ENCODE peak calls at places on chromosome 15, in seven cellular contexts. M is keratinocyte, H is OCI-LY7, B is mesenchymal stem cell, Y is K562, R is GM23248, C is IMR-90. W is an unnamed sample.

GRCh38 chr15:24857094-24857437 is 97.7 kb upstream of the SNRPN start:
- DNase-seq in B (peak), H (no peak), R (no peak), C (peak), Y (no peak), M (no peak), W (no peak)

GRCh38 chr15:100914876-100915275 is 4.3 kb upstream of the LRRK1 start:
- DNase-seq in B (no peak), Y (no peak), C (peak), R (peak), H (no peak), M (no peak), W (peak)

GRCh38 chr15:20355256-20355868 is 186.2 kb downstream of the GOLGA6L6 start:
- DNase-seq in R (no peak), M (no peak), Y (no peak), B (no peak), H (no peak), C (no peak), W (no peak)

GRCh38 chr15:101689901-101690300 is 34.4 kb downstream of the TARS3 start:
- DNase-seq in R (peak), M (no peak), Y (no peak), B (peak), H (no peak), C (peak), W (peak)

GRCh38 chr15:89307046-89307587 is 27.5 kb downstream of the POLG start:
- DNase-seq in H (no peak), C (peak), Y (no peak), R (peak), M (no peak), B (peak), W (peak)

GRCh38 chr15:22263738-22264137 is 183.4 kb downstream of the OR4M2 start:
- DNase-seq in H (no peak), Y (no peak), R (no peak), B (no peak), M (no peak), C (no peak), W (no peak)

GRCh38 chr15:75928680-75929608 is 25.3 kb downstream of the FBXO22 start:
- DNase-seq in C (peak), M (no peak), B (peak), H (peak), R (peak), Y (peak), W (peak)

GRCh38 chr15:50251638-50252182 is 13.8 kb downstream of the HDC start:
- DNase-seq in Y (no peak), H (no peak), R (no peak), B (no peak), M (no peak), C (no peak), W (no peak)

GRCh38 chr15:45903283-45903682 is 268.5 kb downstream of the SQOR start:
- DNase-seq in B (no peak), H (no peak), R (no peak), M (no peak), Y (no peak), C (no peak), W (no peak)

GRCh38 chr15:84151205-84151931 is 84.2 kb upstream of the GOLGA6L4 start:
- DNase-seq in M (no peak), Y (no peak), H (no peak), B (peak), R (no peak), C (no peak), W (peak)

GRCh38 chr15:31083394-31083790 is 18.1 kb downstream of the TRPM1 start:
- DNase-seq in M (no peak), C (no peak), Y (no peak), B (no peak), H (no peak), R (no peak), W (no peak)

GRCh38 chr15:84898761-84899160 is 14.3 kb downstream of the SLC28A1 start:
- DNase-seq in H (no peak), B (no peak), M (no peak), C (no peak), R (no peak), Y (no peak), W (no peak)

DNA sequence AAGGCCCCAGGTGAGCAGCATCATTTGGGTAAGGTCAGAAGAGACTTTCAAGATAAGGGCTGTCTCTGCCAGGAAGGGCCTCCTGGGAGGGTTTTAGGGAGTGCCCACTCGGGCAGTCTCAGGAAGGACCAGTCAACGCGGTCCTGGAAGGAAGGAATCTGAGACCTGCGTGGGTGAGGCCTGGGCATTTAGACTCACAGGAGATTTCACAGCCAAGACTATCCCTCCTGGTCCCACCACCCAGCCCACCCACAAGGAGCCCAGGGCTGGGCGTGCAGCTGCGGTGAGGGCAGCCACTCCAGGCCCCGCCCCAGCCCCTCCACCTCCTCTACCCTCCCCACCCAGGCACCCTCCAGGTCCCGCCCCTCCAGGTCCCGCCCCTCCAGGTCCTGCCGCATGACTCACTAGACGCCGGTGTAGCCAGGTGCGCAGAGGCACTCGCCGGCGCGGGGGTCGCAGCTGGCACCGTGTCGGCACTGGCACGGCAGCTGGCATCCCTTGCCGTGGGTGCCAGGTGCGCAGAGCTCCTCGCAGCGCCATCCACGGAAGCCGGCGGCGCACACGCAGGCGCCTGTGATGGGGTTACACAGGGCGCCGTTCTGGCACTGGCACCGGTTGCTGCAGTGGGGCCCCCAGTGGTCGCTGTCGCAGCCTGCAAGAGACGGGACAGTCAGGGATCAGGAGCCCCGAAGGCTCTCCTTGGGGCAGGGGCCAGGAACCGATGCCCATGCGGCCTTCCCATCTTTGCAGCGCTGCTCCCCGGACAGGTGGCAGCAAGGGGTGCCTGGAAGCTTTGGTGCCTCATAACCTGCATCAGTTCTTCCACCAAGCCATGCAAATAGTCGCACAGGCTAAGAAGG is 112.8 kb downstream of the RAB11A start:
- DNase-seq in R (no peak), Y (peak), B (no peak), H (peak), M (no peak), C (no peak), W (no peak)
- H2AFZ ChIP-seq in R (no peak), Y (no peak), B (no peak), H (peak), M (no peak), C (no peak), W (no peak)

GRCh38 chr15:58962662-58963565 is 24.5 kb upstream of the RNF111 start:
- DNase-seq in Y (no peak), R (peak), M (no peak), H (no peak), C (no peak), B (no peak), W (no peak)
- H2AFZ ChIP-seq in Y (no peak), R (peak), M (no peak), H (no peak), C (peak), B (no peak), W (no peak)

GRCh38 chr15:41564960-41565502 is 6.0 kb downstream of the TYRO3 start:
- DNase-seq in B (no peak), Y (no peak), R (no peak), H (no peak), M (no peak), C (no peak), W (no peak)
- H2AFZ ChIP-seq in B (no peak), Y (no peak), R (no peak), H (no peak), M (no peak), C (no peak), W (no peak)

GRCh38 chr15:47185222-47185800 is 532.0 kb upstream of the SEMA6D start:
- DNase-seq in B (peak), C (peak), M (no peak), R (no peak), Y (no peak), H (no peak), W (no peak)
- H2AFZ ChIP-seq in B (no peak), C (peak), M (no peak), R (peak), Y (no peak), H (no peak), W (no peak)

GRCh38 chr15:67564590-67565345 is 22.3 kb downstream of the MAP2K5 start:
- DNase-seq in C (peak), Y (no peak), M (no peak), R (no peak), H (no peak), B (no peak), W (no peak)
- H2AFZ ChIP-seq in C (no peak), Y (no peak), M (no peak), R (no peak), H (no peak), B (no peak), W (no peak)

DNA sequence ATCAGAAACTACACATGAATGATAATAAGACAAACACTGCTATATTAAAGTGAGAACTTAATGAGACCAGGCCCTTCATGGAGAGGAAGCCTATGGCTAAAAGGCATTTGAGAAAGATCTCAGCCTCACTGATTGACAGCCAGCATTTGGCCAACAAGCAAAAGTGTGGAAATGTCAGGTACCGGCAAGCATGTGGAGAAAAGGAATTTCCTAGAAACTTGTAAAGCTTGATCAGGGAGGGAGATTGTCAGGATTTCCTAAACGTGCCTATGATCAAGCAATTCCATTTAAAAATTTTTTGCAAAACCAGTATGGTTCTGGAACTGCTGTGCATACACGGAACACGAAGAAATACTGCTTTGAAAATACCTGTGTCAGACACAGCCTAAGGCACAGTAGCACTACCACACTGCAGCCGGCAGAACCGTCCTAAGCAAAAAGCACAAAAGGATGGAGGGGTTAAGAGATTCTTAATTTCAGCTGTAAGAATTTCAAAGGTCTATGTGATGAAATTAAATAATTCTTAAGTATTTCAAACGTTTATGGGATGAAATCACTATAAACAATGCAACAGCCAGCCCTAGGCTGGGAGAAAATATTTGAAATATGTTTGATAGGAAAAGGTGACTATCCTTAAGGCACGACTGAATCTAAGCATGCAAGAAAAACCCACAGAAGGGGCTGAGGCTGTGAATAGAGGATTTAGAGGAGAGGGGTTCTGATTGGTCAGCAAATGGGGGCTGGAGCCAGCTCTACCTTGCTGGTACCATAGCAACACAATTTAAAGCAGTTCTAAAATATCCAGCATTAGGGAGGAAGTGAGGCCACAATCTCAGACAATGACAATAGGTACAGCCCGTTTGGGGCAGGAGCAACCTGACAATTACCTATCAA is 220.6 kb upstream of the ATP10A start:
- DNase-seq in M (no peak), Y (no peak), C (no peak), H (peak), R (peak), B (no peak), W (peak)
- H2AFZ ChIP-seq in M (peak), Y (no peak), C (peak), H (peak), R (peak), B (no peak), W (peak)

DNA sequence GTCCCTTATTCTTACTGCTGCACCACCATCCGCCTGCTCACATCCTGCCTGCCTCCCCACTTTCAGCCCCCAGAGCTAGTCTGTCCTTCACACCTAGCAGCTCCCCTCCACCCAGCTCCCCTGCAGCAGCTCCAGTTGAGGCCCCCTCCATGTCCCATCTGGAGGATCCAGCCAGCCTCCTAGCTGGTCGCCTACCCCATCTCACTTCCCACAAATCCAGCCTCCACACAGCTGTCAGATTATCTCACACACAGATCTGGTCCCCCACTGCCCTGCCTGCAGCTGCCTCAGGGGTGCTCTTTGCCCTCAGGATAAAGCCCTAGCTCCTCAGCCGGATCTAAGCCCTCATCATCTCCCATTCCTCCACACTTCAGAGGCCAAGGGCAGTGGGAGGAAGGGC is 8.8 kb upstream of the SEMA7A start:
- DNase-seq in B (no peak), M (no peak), R (no peak), C (no peak), Y (no peak), H (no peak), W (no peak)
- H2AFZ ChIP-seq in B (no peak), M (no peak), R (no peak), C (peak), Y (no peak), H (no peak), W (no peak)

GRCh38 chr15:69573815-69574472 is 121.3 kb downstream of the RPLP1 start:
- DNase-seq in R (peak), M (no peak), B (peak), H (no peak), C (peak), Y (no peak), W (no peak)
- H2AFZ ChIP-seq in R (no peak), M (no peak), B (no peak), H (no peak), C (no peak), Y (no peak), W (no peak)

DNA sequence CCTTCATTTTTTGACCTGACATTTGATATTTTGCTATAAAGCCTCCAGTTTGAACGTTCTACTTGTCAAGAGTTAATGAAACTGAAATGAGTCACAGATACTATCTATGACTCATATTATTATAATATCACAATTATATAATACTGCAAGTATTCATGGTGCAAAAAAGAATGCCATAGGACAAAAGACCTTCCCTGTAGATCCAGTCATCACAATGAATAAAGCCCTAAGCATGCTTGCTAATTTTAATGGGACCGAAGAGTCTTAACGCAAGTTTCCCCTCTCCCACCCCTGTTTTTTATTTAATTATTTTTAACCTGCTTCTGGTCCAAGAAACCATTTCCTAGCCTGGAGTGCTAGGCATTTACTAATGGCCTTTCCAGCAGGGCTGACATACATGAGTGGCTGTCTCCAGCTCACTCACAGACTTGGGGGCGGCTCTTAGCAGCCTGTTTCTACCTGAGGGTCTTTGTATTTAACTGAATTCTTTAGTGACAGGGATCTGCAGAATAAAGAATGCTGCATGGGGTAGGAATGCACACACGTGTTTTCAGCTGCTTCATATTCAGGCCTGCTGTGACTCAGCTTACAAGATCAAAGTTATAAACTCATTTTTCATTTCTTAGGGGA is 61.2 kb downstream of the THBS1 start:
- DNase-seq in M (peak), B (no peak), Y (no peak), R (peak), C (peak), H (no peak), W (peak)
- H2AFZ ChIP-seq in M (peak), B (no peak), Y (no peak), R (no peak), C (no peak), H (no peak), W (no peak)

GRCh38 chr15:44728576-44729393 is 7.5 kb upstream of the TRIM69 start:
- DNase-seq in M (peak), H (peak), B (peak), C (peak), R (peak), Y (peak), W (peak)
- H2AFZ ChIP-seq in M (peak), H (peak), B (peak), C (peak), R (peak), Y (peak), W (peak)